ENCODE peak calls at places on chromosomes 11 and 22, in eight cellular contexts. B is sciatic nerve; W is GM12878; N is CD8-positive, alpha-beta T cell; I is central memory CD8-positive, alpha-beta T cell; X is CD4-positive, CD25-positive, alpha-beta regulatory T cell; L is upper lobe of right lung; M is heart right ventricle. D is an unnamed sample.

GRCh38 chr22:33405194-33405593 is 347.0 kb upstream of the SYN3 start:
- ATAC-seq in W (peak), I (no peak), X (no peak), L (no peak), B (no peak), M (no peak), N (no peak), D (no peak)

GRCh38 chr11:58788355-58789023 is 56.0 kb downstream of the GLYATL2 start:
- ATAC-seq in I (no peak), N (peak), L (peak), M (peak), B (peak), X (peak), W (peak), D (peak)

GRCh38 chr11:66239998-66240780 is 28.2 kb upstream of the RAB1B start:
- ATAC-seq in L (no peak), N (no peak), I (no peak), M (no peak), B (no peak), X (no peak), W (no peak), D (no peak)

GRCh38 chr11:22787565-22788162 is 41.9 kb downstream of the SVIP start:
- ATAC-seq in X (peak), B (peak), W (peak), I (no peak), N (no peak), L (peak), M (no peak), D (no peak)

GRCh38 chr22:31952094-31952401 is 7.7 kb downstream of the YWHAH start:
- ATAC-seq in B (no peak), X (no peak), N (no peak), W (peak), L (no peak), M (no peak), I (no peak), D (no peak)

GRCh38 chr11:65821107-65821506 is 12.7 kb upstream of the SNX32 start:
- ATAC-seq in I (no peak), N (no peak), L (peak), W (no peak), M (no peak), X (no peak), B (no peak), D (no peak)

GRCh38 chr11:127919206-127920000 is 668.0 kb downstream of the ETS1 start:
- ATAC-seq in W (no peak), B (no peak), L (no peak), I (no peak), N (no peak), M (no peak), X (no peak), D (no peak)

GRCh38 chr11:35173011-35173511 is 34.1 kb downstream of the CD44 start:
- ATAC-seq in B (peak), N (no peak), W (peak), L (peak), X (no peak), I (peak), M (no peak), D (peak)

GRCh38 chr11:108796551-108796950 is 131.7 kb downstream of the DDX10 start:
- ATAC-seq in X (no peak), M (no peak), W (no peak), L (no peak), B (no peak), N (no peak), I (no peak), D (no peak)

GRCh38 chr11:117490019-117490679 is 162.5 kb downstream of the CEP164 start:
- ATAC-seq in W (peak), B (no peak), N (no peak), X (no peak), I (no peak), L (peak), M (no peak), D (no peak)

GRCh38 chr11:126433244-126433846 is 77.9 kb downstream of the ST3GAL4 start:
- ATAC-seq in I (no peak), B (no peak), N (no peak), M (no peak), X (no peak), W (no peak), L (no peak), D (no peak)

GRCh38 chr22:24434472-24435322 is 7.3 kb downstream of the ADORA2A start:
- ATAC-seq in M (peak), X (peak), I (peak), B (peak), W (peak), L (peak), N (peak), D (peak)

GRCh38 chr11:101008961-101009684 is 120.5 kb downstream of the PGR start:
- ATAC-seq in X (no peak), B (no peak), M (no peak), I (no peak), L (peak), N (no peak), W (no peak), D (peak)

GRCh38 chr11:123822022-123822421 is 15.9 kb upstream of the OR6M1 start:
- ATAC-seq in I (no peak), X (no peak), B (no peak), W (no peak), N (no peak), L (peak), M (no peak), D (no peak)

GRCh38 chr11:115550291-115551059 is 46.3 kb upstream of the CADM1 start:
- ATAC-seq in X (no peak), L (peak), I (no peak), W (peak), N (no peak), B (no peak), M (no peak), D (no peak)

D was measured in stimulated activated memory B cell treated with anti-CD40 and anti-IgM and Interleukin-4, amounts not matched to agents 10 μg/mL and 1 μg/mL and 100 μg/mL, for 72 hours.